ENCODE peak calls at places on chromosomes 4 and X, in six cellular contexts. I, F, X, R, W and G are unnamed samples.
A peak's percentile ranks its signal among the peaks of the same experiment; 100 is the strongest.

GRCh38 chr4:2082627-2083026 is 23.5 kb downstream of the NAT8L start:
- DNase-seq in X (no peak), I (no peak), W (no peak), F (no peak), R (peak; percentile 1), G (no peak)

GRCh38 chr4:13367244-13367643 is 116.9 kb downstream of the RAB28 start:
- DNase-seq in W (no peak), I (no peak), X (no peak), F (no peak), R (no peak), G (no peak)

GRCh38 chrX:19291086-19291485 is 52.6 kb upstream of the PDHA1 start:
- DNase-seq in X (peak; percentile 38), R (no peak), F (no peak), I (no peak), W (no peak), G (no peak)

GRCh38 chr4:174120446-174121142 is 162.9 kb downstream of the FBXO8 start:
- DNase-seq in I (peak; percentile 71), X (peak; percentile 45), R (peak; percentile 39), F (peak; percentile 73), W (peak; percentile 67), G (peak; percentile 53)

GRCh38 chr4:168449740-168450442 is 30.4 kb downstream of the DDX60L start:
- DNase-seq in W (no peak), I (peak; percentile 81), X (no peak), F (peak; percentile 1), R (no peak), G (no peak)

GRCh38 chr4:146379744-146380143 is 142.0 kb downstream of the SLC10A7 start:
- DNase-seq in W (no peak), F (no peak), R (no peak), X (no peak), I (peak; percentile 35), G (no peak)

GRCh38 chr4:105306158-105306781 is 159.6 kb downstream of the TET2 start:
- DNase-seq in R (no peak), F (no peak), I (peak; percentile 13), W (no peak), X (no peak), G (no peak)

GRCh38 chrX:53082773-53083616 is 828 bp downstream of the TSPYL2 start:
- DNase-seq in F (no peak), X (no peak), R (no peak), W (no peak), I (no peak), G (no peak)

GRCh38 chr4:153209410-153209809 is 5.2 kb downstream of the TRIM2 start:
- DNase-seq in F (no peak), I (no peak), X (no peak), R (no peak), W (no peak), G (no peak)

GRCh38 chr4:72977936-72978485 is 91.5 kb downstream of the COX18 start:
- DNase-seq in W (no peak), F (peak; percentile 59), X (no peak), R (no peak), I (peak; percentile 82), G (no peak)

GRCh38 chr4:16029329-16029728 is 54.5 kb downstream of the PROM1 start:
- DNase-seq in R (no peak), I (peak; percentile 82), F (peak; percentile 20), X (no peak), W (peak; percentile 49), G (no peak)

GRCh38 chrX:38805294-38806053 is 4.2 kb downstream of the MID1IP1 start:
- DNase-seq in X (peak; percentile 29), I (peak; percentile 68), F (peak; percentile 29), R (peak; percentile 42), W (peak; percentile 70), G (no peak)

GRCh38 chr4:87912164-87913004 is 63.1 kb upstream of the SPP1 start:
- DNase-seq in X (no peak), F (no peak), W (no peak), R (no peak), I (no peak), G (no peak)

GRCh38 chr4:143587703-143588102 is 74.2 kb downstream of the SMARCA5 start:
- DNase-seq in F (peak; percentile 1), I (peak; percentile 2), X (no peak), W (no peak), R (no peak), G (no peak)

DNA sequence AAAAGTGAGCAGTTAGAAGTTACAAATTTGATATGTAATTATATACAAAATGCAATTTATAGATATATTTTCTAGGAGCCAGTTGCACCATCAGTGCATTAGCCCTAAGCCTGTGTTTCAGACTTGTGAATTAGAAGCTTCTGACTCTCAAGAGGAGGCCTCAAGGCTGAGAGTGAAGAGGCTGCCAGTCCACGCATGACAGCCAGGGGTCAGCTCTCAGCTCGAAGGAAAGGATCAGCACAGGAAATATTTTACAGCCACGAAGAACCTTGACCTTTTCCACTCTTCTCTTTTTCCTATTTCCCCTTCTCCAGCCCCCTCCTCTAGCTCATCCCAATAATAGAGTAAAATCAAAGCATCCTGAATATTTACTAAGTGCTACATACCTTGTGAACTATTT is 642.4 kb downstream of the TRIML1 start:
- DNase-seq in F (no peak), W (peak; percentile 32), R (peak; percentile 13), I (no peak), X (peak; percentile 55), G (peak; percentile 4)
- TF ChIP-seq CTCF in F (peak; percentile 18), W (no peak), R (peak; percentile 39), I (peak; percentile 39), X (peak; percentile 68), G (peak; percentile 55)

GRCh38 chr4:130099159-130099558 is 1003.2 kb downstream of the C4orf33 start:
- DNase-seq in F (no peak), W (no peak), R (no peak), I (no peak), X (no peak), G (no peak)
- TF ChIP-seq CTCF in F (no peak), W (no peak), R (no peak), I (no peak), X (no peak), G (no peak)

GRCh38 chrX:150837845-150838244 is 60.6 kb downstream of the CD99L2 start:
- DNase-seq in I (no peak), X (no peak), R (no peak), F (no peak), W (no peak), G (no peak)

GRCh38 chrX:150831863-150832262 is 66.6 kb downstream of the CD99L2 start:
- DNase-seq in F (no peak), I (no peak), R (no peak), W (no peak), X (no peak), G (no peak)

GRCh38 chrX:150828785-150829184 is 69.7 kb downstream of the CD99L2 start:
- DNase-seq in X (no peak), I (no peak), W (no peak), F (no peak), R (no peak), G (no peak)

GRCh38 chrX:150833454-150834056 is 64.9 kb downstream of the CD99L2 start:
- DNase-seq in I (no peak), X (no peak), R (no peak), W (no peak), F (no peak), G (no peak)

GRCh38 chrX:150834695-150835094 is 63.8 kb downstream of the CD99L2 start:
- DNase-seq in F (no peak), X (no peak), R (no peak), W (no peak), I (no peak), G (no peak)
- TF ChIP-seq CTCF in F (no peak), X (no peak), R (no peak), W (no peak), I (no peak), G (no peak)

DNA sequence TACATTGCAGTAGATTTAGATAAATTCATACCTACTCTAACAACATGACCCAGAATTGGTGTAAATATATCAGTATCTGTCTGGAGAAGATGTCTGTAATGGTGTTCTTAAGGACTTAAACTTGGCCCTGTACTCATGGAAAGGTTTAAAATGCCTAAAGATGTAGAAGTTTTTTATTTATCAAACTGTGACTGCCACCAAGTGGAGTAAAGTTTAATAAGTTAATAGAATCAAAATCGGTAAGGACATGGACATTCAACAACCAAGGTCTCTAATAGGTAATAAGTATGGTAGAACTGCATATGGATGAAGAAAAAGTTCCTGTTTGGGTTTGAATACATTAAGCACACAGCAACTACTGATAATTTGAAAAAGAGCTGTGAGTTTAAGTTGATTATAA is 474.0 kb upstream of the NDST3 start:
- DNase-seq in W (no peak), X (no peak), I (peak; percentile 41), R (no peak), F (peak; percentile 47), G (no peak)
- TF ChIP-seq CTCF in W (no peak), X (no peak), I (no peak), R (no peak), F (no peak), G (no peak)